ENCODE peak calls at places on chromosomes 11 and 22, in five cellular contexts. One of them, this sample, is unnamed.

GRCh38 chr11:18617688-18618340 is 16.3 kb downstream of the SPTY2D1 start:
- DNase-seq in HEK293T: no peak
- DNase-seq in CMK: no peak
- DNase-seq in hypothalamus: no peak
- DNase-seq in cardiac muscle cell: no peak
- DNase-seq in this sample: no peak

GRCh38 chr22:37030560-37031281 is 11.2 kb downstream of the MPST start:
- DNase-seq in HEK293T: no peak
- DNase-seq in hypothalamus: no peak
- DNase-seq in cardiac muscle cell: no peak
- DNase-seq in CMK: no peak
- DNase-seq in this sample: no peak

GRCh38 chr11:129315781-129316579 is 59.7 kb upstream of the BARX2 start:
- DNase-seq in hypothalamus: no peak
- DNase-seq in HEK293T: no peak
- DNase-seq in cardiac muscle cell: no peak
- DNase-seq in CMK: no peak
- DNase-seq in this sample: no peak

GRCh38 chr11:57131080-57131790 is 50.5 kb upstream of the LRRC55 start:
- DNase-seq in cardiac muscle cell: peak
- DNase-seq in HEK293T: peak
- DNase-seq in CMK: no peak
- DNase-seq in hypothalamus: no peak
- DNase-seq in this sample: no peak

GRCh38 chr11:131463609-131464008 is 93.2 kb downstream of the NTM start:
- DNase-seq in HEK293T: no peak
- DNase-seq in hypothalamus: no peak
- DNase-seq in cardiac muscle cell: no peak
- DNase-seq in CMK: no peak
- DNase-seq in this sample: no peak

GRCh38 chr11:83047515-83048225 is 24.0 kb downstream of the RAB30 start:
- DNase-seq in CMK: no peak
- DNase-seq in cardiac muscle cell: no peak
- DNase-seq in hypothalamus: no peak
- DNase-seq in HEK293T: no peak
- DNase-seq in this sample: no peak

GRCh38 chr11:369336-370018 is at the start of gene B4GALNT4:
- DNase-seq in hypothalamus: no peak
- DNase-seq in cardiac muscle cell: peak
- DNase-seq in CMK: no peak
- DNase-seq in HEK293T: peak
- DNase-seq in this sample: no peak

GRCh38 chr11:17121981-17122380 is 44.5 kb upstream of the RPS13 start:
- DNase-seq in HEK293T: no peak
- DNase-seq in cardiac muscle cell: no peak
- DNase-seq in hypothalamus: no peak
- DNase-seq in CMK: no peak
- DNase-seq in this sample: no peak

GRCh38 chr22:26837784-26838520 is 180.6 kb downstream of the MIAT start:
- DNase-seq in HEK293T: no peak
- DNase-seq in CMK: no peak
- DNase-seq in hypothalamus: no peak
- DNase-seq in cardiac muscle cell: no peak
- DNase-seq in this sample: no peak

GRCh38 chr11:17610402-17610894 is 63.4 kb downstream of the OTOG start:
- DNase-seq in hypothalamus: no peak
- DNase-seq in HEK293T: no peak
- DNase-seq in cardiac muscle cell: no peak
- DNase-seq in CMK: no peak
- DNase-seq in this sample: no peak

GRCh38 chr11:65036931-65037330 is 4.1 kb upstream of the SAC3D1 start:
- DNase-seq in HEK293T: no peak
- DNase-seq in hypothalamus: no peak
- DNase-seq in CMK: no peak
- DNase-seq in cardiac muscle cell: no peak
- DNase-seq in this sample: no peak

GRCh38 chr22:20979243-20979809 is 2.8 kb upstream of the LZTR1 start:
- DNase-seq in HEK293T: no peak
- DNase-seq in hypothalamus: no peak
- DNase-seq in CMK: no peak
- DNase-seq in cardiac muscle cell: peak
- DNase-seq in this sample: no peak

GRCh38 chr11:30346068-30346688 is 23.3 kb downstream of the ARL14EP start:
- DNase-seq in hypothalamus: no peak
- DNase-seq in HEK293T: peak
- DNase-seq in CMK: no peak
- DNase-seq in cardiac muscle cell: peak
- DNase-seq in this sample: peak

GRCh38 chr11:17762309-17762974 is 27.9 kb downstream of the KCNC1 start:
- DNase-seq in hypothalamus: no peak
- DNase-seq in cardiac muscle cell: no peak
- DNase-seq in CMK: no peak
- DNase-seq in HEK293T: no peak
- DNase-seq in this sample: no peak

GRCh38 chr11:2264366-2265011 is 5.9 kb downstream of the ASCL2 start:
- DNase-seq in CMK: no peak
- DNase-seq in cardiac muscle cell: no peak
- DNase-seq in hypothalamus: no peak
- DNase-seq in HEK293T: peak
- DNase-seq in this sample: no peak

GRCh38 chr11:33638608-33639007 is 62.0 kb downstream of the C11orf91 start:
- DNase-seq in cardiac muscle cell: no peak
- DNase-seq in hypothalamus: no peak
- DNase-seq in HEK293T: no peak
- DNase-seq in CMK: no peak
- DNase-seq in this sample: no peak

GRCh38 chr11:134339756-134340155 is 8.0 kb downstream of the GLB1L2 start:
- DNase-seq in cardiac muscle cell: no peak
- DNase-seq in CMK: no peak
- DNase-seq in hypothalamus: no peak
- DNase-seq in HEK293T: no peak
- DNase-seq in this sample: no peak

GRCh38 chr22:45963821-45964220 is 13.1 kb downstream of the WNT7B start:
- DNase-seq in cardiac muscle cell: no peak
- DNase-seq in HEK293T: no peak
- DNase-seq in hypothalamus: no peak
- DNase-seq in CMK: no peak
- DNase-seq in this sample: no peak

GRCh38 chr11:106160494-106160893 is 83.0 kb downstream of the AASDHPPT start:
- DNase-seq in hypothalamus: no peak
- DNase-seq in cardiac muscle cell: no peak
- DNase-seq in HEK293T: no peak
- DNase-seq in CMK: no peak
- DNase-seq in this sample: no peak

GRCh38 chr11:103892603-103893002 is 143.8 kb upstream of the DDI1 start:
- DNase-seq in CMK: no peak
- DNase-seq in HEK293T: no peak
- DNase-seq in hypothalamus: no peak
- DNase-seq in cardiac muscle cell: no peak
- DNase-seq in this sample: peak

GRCh38 chr11:120565436-120566155 is 54.0 kb downstream of the GRIK4 start:
- DNase-seq in cardiac muscle cell: no peak
- DNase-seq in hypothalamus: no peak
- DNase-seq in CMK: no peak
- DNase-seq in HEK293T: no peak
- DNase-seq in this sample: no peak

GRCh38 chr11:117515892-117516291 is 188.2 kb downstream of the CEP164 start:
- DNase-seq in HEK293T: no peak
- DNase-seq in hypothalamus: no peak
- DNase-seq in cardiac muscle cell: no peak
- DNase-seq in CMK: no peak
- DNase-seq in this sample: no peak

GRCh38 chr22:50406416-50407170 is 63.5 kb downstream of the PPP6R2 start:
- DNase-seq in HEK293T: no peak
- DNase-seq in hypothalamus: no peak
- DNase-seq in cardiac muscle cell: no peak
- DNase-seq in CMK: no peak
- DNase-seq in this sample: no peak

GRCh38 chr11:80167766-80168165 is 726.9 kb upstream of the TENM4 start:
- DNase-seq in HEK293T: no peak
- DNase-seq in hypothalamus: no peak
- DNase-seq in cardiac muscle cell: no peak
- DNase-seq in CMK: no peak
- DNase-seq in this sample: no peak

GRCh38 chr22:29813563-29813962 is 24.5 kb downstream of the ASCC2 start:
- DNase-seq in CMK: no peak
- DNase-seq in cardiac muscle cell: no peak
- DNase-seq in hypothalamus: no peak
- DNase-seq in HEK293T: peak
- DNase-seq in this sample: no peak

GRCh38 chr11:2531277-2531986 is 86.6 kb downstream of the KCNQ1 start:
- DNase-seq in hypothalamus: peak
- DNase-seq in CMK: no peak
- DNase-seq in cardiac muscle cell: peak
- DNase-seq in HEK293T: peak
- DNase-seq in this sample: peak

GRCh38 chr11:46918778-46919513 is 596 bp upstream of the LRP4 start:
- DNase-seq in HEK293T: no peak
- DNase-seq in CMK: no peak
- DNase-seq in hypothalamus: no peak
- DNase-seq in cardiac muscle cell: no peak
- DNase-seq in this sample: no peak

GRCh38 chr11:2169001-2169370 is 2.6 kb downstream of the TH start:
- DNase-seq in CMK: no peak
- DNase-seq in cardiac muscle cell: no peak
- DNase-seq in HEK293T: no peak
- DNase-seq in hypothalamus: no peak
- DNase-seq in this sample: no peak

GRCh38 chr11:77126861-77127673 is 979 bp upstream of the MYO7A start:
- DNase-seq in CMK: no peak
- DNase-seq in HEK293T: peak
- DNase-seq in cardiac muscle cell: peak
- DNase-seq in hypothalamus: peak
- DNase-seq in this sample: peak

GRCh38 chr11:19660076-19660475 is 52.6 kb upstream of the NAV2 start:
- DNase-seq in HEK293T: no peak
- DNase-seq in hypothalamus: no peak
- DNase-seq in CMK: no peak
- DNase-seq in cardiac muscle cell: no peak
- DNase-seq in this sample: peak

GRCh38 chr22:30340911-30341685 is 14.4 kb upstream of the TBC1D10A start:
- DNase-seq in hypothalamus: peak
- DNase-seq in cardiac muscle cell: no peak
- DNase-seq in HEK293T: no peak
- DNase-seq in CMK: no peak
- DNase-seq in this sample: no peak

GRCh38 chr11:44862546-44863101 is 88.1 kb downstream of the TP53I11 start:
- DNase-seq in cardiac muscle cell: no peak
- DNase-seq in hypothalamus: no peak
- DNase-seq in HEK293T: no peak
- DNase-seq in CMK: no peak
- DNase-seq in this sample: no peak

GRCh38 chr11:86955674-86956522 is 703 bp upstream of the FZD4 start:
- DNase-seq in CMK: no peak
- DNase-seq in hypothalamus: peak
- DNase-seq in HEK293T: peak
- DNase-seq in cardiac muscle cell: peak
- DNase-seq in this sample: peak

GRCh38 chr11:126870021-126870420 is 130.5 kb downstream of the KIRREL3 start:
- DNase-seq in CMK: no peak
- DNase-seq in HEK293T: no peak
- DNase-seq in cardiac muscle cell: no peak
- DNase-seq in hypothalamus: no peak
- DNase-seq in this sample: peak

GRCh38 chr11:97567801-97568200 is 1178.0 kb downstream of the JRKL start:
- DNase-seq in cardiac muscle cell: no peak
- DNase-seq in HEK293T: no peak
- DNase-seq in hypothalamus: no peak
- DNase-seq in CMK: no peak
- DNase-seq in this sample: peak

GRCh38 chr11:70247042-70247709 is 23.3 kb upstream of the PPFIA1 start:
- DNase-seq in hypothalamus: no peak
- DNase-seq in HEK293T: no peak
- DNase-seq in CMK: no peak
- DNase-seq in cardiac muscle cell: no peak
- DNase-seq in this sample: no peak

GRCh38 chr11:8683115-8683807 is 669 bp downstream of the RPL27A start:
- DNase-seq in HEK293T: no peak
- DNase-seq in CMK: no peak
- DNase-seq in cardiac muscle cell: no peak
- DNase-seq in hypothalamus: no peak
- DNase-seq in this sample: no peak

This sample was measured in HTR-8/SVneo.